ENCODE peak calls at places on chromosomes 1 and 21, in four cellular contexts. T is SJSA1, E is esophagus muscularis mucosa, U is right cardiac atrium. G is an unnamed sample. For H3K4me1, the result is how much of the 10 kb centered on the place peaks cover.

GRCh38 chr1:225919906-225920305 is 4.1 kb downstream of the PYCR2 start:
- DNase-seq in T (no peak), E (no peak), U (peak), G (peak)

GRCh38 chr21:16218682-16219343 is 489.0 kb downstream of the USP25 start:
- DNase-seq in U (no peak), T (no peak), E (no peak), G (no peak)

GRCh38 chr1:64884261-64885040 is 81.9 kb downstream of the JAK1 start:
- DNase-seq in T (no peak), U (no peak), E (peak), G (no peak)

GRCh38 chr1:175449306-175449705 is 256.7 kb upstream of the KIAA0040 start:
- DNase-seq in U (no peak), E (no peak), T (no peak), G (no peak)

GRCh38 chr1:197683895-197684553 is 91.3 kb downstream of the DENND1B start:
- DNase-seq in E (no peak), T (no peak), U (no peak), G (no peak)

GRCh38 chr1:240091614-240092300 is at the start of gene FMN2:
- DNase-seq in T (peak), E (no peak), U (peak), G (no peak)

GRCh38 chr1:10754571-10755329 is 41.7 kb downstream of the CASZ1 start:
- DNase-seq in T (no peak), U (peak), E (no peak), G (no peak)

GRCh38 chr1:2039251-2039650 is 11.0 kb upstream of the PRKCZ start:
- DNase-seq in U (no peak), E (no peak), T (no peak), G (no peak)

GRCh38 chr1:81848880-81849500 is 48.3 kb downstream of the ADGRL2 start:
- DNase-seq in E (no peak), U (no peak), T (no peak), G (no peak)

GRCh38 chr1:98792123-98792522 is 130.6 kb downstream of the SNX7 start:
- DNase-seq in E (no peak), T (no peak), U (no peak), G (no peak)

GRCh38 chr1:175376194-175376593 is 183.6 kb upstream of the KIAA0040 start:
- DNase-seq in T (peak), U (no peak), E (no peak), G (no peak)

GRCh38 chr1:15951341-15952153 is 24.4 kb downstream of the ZBTB17 start:
- DNase-seq in U (no peak), T (peak), E (no peak), G (no peak)

GRCh38 chr1:117735045-117735992 is 129.5 kb downstream of the TENT5C start:
- DNase-seq in E (no peak), T (peak), U (no peak), G (no peak)

GRCh38 chr1:97482022-97482421 is 438.8 kb downstream of the DPYD start:
- DNase-seq in U (no peak), T (no peak), E (no peak), G (no peak)

GRCh38 chr1:6269997-6270401 is 9.1 kb upstream of the GPR153 start:
- DNase-seq in E (no peak), U (no peak), T (no peak), G (no peak)

GRCh38 chr1:81213279-81213678 is 587.5 kb upstream of the ADGRL2 start:
- DNase-seq in E (no peak), T (no peak), U (no peak), G (no peak)

GRCh38 chr1:54051936-54052469 is 1.0 kb downstream of the TMEM59 start:
- DNase-seq in U (no peak), T (peak), E (no peak), G (no peak)

GRCh38 chr1:29501227-29501976 is 265.1 kb downstream of the PTPRU start:
- DNase-seq in E (no peak), T (no peak), U (no peak), G (no peak)

GRCh38 chr1:14682941-14683340 is 84.5 kb downstream of the KAZN start:
- DNase-seq in T (no peak), E (no peak), U (no peak), G (no peak)

GRCh38 chr1:36703526-36704208 is 221.0 kb upstream of the CSF3R start:
- DNase-seq in E (no peak), T (peak), U (peak), G (peak)

GRCh38 chr1:119075614-119076013 is 64.8 kb downstream of the WARS2 start:
- DNase-seq in U (no peak), T (no peak), E (no peak), G (no peak)

GRCh38 chr1:215682232-215682631 is 115.1 kb downstream of the KCTD3 start:
- DNase-seq in E (peak), T (no peak), U (no peak), G (no peak)

DNA sequence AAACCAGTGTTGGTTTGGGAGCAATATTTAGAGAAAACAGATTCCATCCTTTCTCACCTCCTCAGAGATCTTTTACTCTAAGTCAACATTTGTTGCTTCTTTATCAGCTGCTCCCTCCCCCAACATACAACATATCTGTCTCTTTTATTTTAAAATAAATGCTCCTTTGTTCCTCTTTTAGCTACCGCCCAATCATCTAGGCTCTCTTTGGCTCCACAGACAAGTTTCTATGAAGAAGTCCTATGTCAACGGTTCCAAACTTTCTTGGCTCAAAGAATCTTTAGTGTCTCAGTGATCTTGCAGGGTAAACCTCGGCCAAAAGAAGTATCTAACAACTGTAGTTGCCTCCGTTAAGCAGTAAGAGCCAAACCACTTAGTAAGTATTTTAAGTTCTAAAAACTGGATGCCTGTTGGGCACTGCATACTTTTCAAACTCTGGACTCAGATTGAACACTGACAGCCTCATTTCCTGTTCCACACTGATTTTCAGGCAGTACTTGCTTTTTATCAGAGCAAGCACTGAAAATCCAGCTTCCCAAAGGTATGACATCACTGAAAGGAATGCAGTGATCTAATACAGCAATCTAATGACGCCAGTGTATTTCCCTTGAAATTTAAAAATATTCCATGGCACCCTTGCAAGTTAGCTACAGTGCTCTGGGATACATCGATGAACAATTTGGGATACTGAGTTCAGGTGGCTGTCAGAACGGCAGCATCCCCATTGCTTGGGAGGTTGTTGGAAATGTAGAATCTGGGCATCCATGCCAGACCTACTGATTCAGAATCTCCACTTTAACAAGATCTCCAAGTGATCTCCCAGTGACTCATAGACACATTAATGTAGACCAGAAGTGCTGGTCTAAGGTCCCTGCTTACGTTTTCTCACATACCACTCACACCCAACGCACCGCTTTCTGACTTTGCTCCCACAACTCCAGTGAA is 26.8 kb downstream of the EGLN1 start:
- DNase-seq in T (peak), U (no peak), E (no peak), G (no peak)
- H3K4me3 ChIP-seq in T (peak), U (no peak), E (no peak), G (no peak)

DNA sequence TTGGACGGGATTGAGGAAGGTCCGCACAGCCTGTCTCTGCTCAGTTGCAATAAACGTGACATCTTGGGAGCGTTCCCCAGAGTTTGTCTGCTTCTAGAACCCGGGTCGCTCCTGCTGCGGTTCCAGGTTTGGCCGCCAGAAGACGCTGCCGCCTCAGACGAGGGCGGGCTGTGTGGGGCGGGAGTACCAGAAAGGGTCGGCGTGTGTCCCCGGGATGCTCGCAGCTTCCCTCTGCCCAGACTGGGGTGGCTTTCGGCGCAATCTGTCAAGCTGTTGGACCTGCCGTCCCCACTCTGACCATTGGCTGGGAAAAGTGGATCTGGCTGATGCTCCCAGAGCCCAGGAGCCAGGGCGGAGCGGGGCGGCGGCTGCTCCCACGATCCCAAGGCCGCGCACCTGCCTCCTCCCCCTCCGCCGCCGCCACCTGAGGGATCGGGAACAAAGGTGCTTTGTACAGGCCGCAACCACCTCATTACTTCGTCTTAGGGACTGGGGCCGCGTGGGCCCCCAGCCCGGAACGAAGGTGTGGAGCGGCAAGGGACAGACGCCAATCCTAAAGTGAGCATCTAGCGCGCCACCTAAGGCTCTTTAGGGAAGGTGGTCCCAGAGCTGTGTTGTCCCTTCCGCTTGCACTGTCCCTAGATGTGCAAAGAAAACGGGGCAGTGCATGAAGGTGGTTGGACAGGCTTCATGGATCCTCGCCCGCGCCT is 683 bp upstream of the EFNA4 start:
- DNase-seq in T (no peak), E (no peak), U (peak), G (peak)
- H3K27ac ChIP-seq in T (no peak), E (peak), U (no peak), G (no peak)

GRCh38 chr1:203667616-203668015 is 41.0 kb downstream of the ATP2B4 start:
- DNase-seq in E (no peak), T (no peak), U (peak), G (no peak)
- H3K4me1 ChIP-seq in E (half or more), T (half or more), U (under half), G (half or more)

DNA sequence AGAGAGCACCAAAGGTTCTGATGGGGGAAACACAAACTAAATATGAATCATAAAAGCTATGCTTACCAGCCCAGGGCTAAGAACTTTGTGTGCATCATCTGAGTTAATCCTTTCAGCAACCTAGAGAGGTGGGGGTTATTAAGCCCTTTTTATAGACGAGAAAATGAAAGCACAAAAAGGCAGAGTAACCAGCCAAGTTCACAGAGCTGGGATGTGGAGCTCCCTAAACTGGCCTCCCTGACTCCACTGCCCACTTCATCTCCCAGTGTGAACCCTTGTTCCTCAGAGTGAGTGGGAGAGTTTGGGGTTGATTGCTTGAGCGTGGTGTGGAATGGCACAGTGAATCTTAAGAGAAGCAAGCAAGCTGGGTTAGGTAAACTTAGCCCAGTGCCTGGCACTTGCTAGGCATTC is 10.8 kb upstream of the BCAR3 start:
- DNase-seq in E (no peak), U (no peak), T (no peak), G (no peak)
- H3K4me3 ChIP-seq in E (no peak), U (no peak), T (no peak), G (no peak)

DNA sequence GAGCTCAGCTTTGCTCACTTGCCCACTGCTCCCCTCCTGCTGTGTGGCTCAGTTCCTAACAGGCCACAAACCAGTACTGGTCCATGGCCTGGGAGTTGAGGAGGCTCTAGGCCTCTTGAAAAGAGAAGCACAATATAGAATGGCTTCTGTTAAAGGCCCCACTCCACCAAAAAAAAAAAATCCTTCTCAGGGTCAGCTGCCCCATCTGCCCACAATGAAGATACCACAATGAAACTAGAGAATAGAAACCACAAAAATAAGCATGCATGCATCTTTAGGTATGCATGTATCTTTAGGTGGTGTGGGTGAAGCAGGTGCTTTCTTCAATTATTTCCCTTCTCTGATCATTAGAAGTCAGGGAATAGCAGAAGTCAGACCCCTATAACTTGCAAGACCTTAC is 620.4 kb upstream of the BEND5 start:
- DNase-seq in T (no peak), E (no peak), U (no peak), G (no peak)
- H3K27ac ChIP-seq in T (no peak), E (no peak), U (no peak), G (no peak)

GRCh38 chr1:234875953-234876814 is 252.5 kb downstream of the TOMM20 start:
- DNase-seq in U (peak), E (no peak), T (no peak), G (no peak)

GRCh38 chr1:234878288-234878687 is 250.3 kb downstream of the TOMM20 start:
- DNase-seq in T (no peak), U (no peak), E (no peak), G (no peak)

GRCh38 chr1:234877761-234878160 is 250.9 kb downstream of the TOMM20 start:
- DNase-seq in E (no peak), U (no peak), T (no peak), G (no peak)

GRCh38 chr1:234881893-234882771 is 246.5 kb downstream of the TOMM20 start:
- DNase-seq in E (no peak), U (no peak), T (no peak), G (no peak)

DNA sequence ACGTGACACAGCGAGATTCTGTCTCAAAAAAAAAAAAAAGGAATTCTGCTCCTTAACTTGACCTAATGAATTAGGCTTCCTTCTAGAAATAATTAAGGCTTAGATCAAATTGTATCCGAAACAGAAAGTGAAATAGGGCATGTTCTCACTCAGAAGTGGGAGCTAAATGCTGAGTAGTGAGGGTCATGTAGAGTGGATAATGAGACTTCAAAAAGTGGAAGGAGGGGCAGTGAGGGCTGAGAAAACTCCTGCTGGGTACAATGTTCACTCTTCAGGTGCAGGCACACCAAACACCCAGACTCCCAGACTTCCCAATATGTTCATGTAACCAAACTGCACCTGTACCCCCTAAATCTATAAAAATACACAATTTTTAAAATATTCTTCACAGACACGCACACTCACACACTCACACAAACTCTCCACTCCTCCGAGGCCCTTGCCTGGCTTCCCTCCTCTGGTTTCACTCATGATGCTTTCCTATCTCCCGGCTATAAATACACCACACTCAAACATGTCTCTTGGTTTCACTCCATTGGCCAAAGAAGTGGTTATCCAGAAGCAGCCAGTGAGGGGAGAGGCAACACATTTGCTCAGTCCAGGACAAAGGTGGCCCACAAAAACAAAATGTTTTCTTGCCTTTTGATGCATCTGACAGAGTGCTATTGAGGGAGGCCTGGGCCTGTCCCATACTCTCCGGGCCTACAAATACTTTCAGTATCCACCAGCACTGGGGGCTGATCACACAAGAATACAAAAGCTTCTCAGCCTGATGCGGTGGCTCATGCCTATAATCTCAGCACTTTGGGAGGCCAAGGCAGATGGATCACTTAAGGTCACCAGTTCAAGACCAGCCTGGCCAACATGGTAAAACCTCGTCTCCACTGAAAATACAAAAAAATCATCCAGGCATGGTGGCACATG is 249.2 kb downstream of the TOMM20 start:
- DNase-seq in U (no peak), T (no peak), E (no peak), G (no peak)
- H3K4me1 ChIP-seq in U (under half), T (under half), E (under half), G (under half)

DNA sequence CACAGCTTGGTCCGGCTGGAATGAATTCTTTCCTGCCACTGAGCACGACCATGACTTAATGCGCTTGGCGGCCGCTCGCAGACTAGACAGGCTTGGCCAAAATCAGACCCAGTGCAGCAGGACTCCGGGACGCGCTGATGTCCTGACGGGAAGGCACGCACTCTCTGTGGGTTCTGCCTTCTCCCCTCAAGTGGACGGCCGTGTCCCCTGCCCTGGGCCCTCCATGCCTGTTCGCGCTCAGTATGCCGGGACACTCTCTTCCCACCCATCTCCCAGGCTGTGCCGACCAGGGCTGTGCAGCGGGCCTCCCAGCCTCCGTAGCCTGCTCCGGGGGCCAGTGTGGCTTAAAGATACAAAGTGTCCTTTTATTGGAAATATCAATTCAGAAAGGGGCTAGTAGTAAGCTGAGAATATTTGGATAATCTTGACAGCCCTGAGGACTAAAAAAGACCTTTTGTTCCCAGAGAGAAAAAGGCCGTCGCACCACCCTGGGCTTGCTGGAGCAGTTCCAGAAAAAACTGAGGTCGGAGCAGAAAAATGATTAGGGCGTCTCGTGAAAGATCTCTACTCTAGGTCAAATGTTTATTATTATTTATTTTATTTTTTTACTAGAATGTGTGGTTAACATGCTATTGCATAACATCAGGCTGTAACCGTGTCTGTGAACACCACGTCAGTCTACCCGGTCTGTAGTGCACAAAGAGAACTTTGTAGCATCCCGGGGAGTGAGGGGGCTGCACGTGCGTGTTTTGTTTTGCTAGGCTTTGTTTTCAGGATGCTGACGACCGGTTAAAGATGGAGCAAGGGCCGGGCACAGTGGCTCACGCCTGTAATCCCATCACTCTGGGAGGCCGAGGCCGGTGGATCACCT is 88.0 kb upstream of the ARHGEF16 start:
- DNase-seq in E (no peak), U (peak), T (no peak), G (peak)
- H3K4me3 ChIP-seq in E (peak), U (no peak), T (no peak), G (no peak)

DNA sequence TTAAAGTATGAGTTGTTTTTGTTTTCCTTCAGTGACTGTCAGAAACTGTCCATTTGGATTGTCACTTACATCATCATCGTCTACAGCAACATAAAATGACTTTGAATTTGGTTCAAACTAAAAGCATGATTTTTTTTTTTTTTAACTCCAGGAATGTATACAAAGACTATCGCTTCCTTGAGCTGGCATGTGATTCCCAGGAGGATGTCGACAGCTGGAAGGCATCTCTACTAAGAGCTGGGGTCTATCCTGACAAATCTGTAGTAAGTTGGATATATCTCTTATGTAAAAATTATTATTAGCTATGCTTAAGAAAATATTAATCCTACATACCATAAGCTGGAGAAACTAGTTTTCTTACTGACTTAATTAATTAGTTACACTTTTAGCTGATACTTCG is 111.9 kb upstream of the C1orf105 start:
- DNase-seq in T (no peak), U (no peak), E (no peak), G (no peak)
- H3K27ac ChIP-seq in T (no peak), U (no peak), E (no peak), G (no peak)